ENCODE peak calls at places on chromosomes 4 and X, in ten cellular contexts. E is T-helper 2 cell; J is mesenchymal stem cell; C is activated B cell treated with CpG ODN at 0.5 μM for 24 hours; I is iPS DF 19.7; M is A549; A is activated CD8-positive, alpha-beta memory T cell treated with anti-CD3 and anti-CD28 coated beads for 24 hours; K is AG10803; P is activated CD4-positive, alpha-beta T cell treated with anti-CD3 and anti-CD28 coated beads, Interleukin-2, amount 10 ng/mL, durations not matched to agents 7 days and 5 days; H is iPS-NIHi11. B is an unnamed sample.

GRCh38 chrX:118717703-118718391 is 9.6 kb upstream of the IL13RA1 start:
- DNase-seq in H (no peak), M (no peak), C (no peak), P (no peak), I (no peak), J (no peak), A (no peak), K (no peak), E (no peak), B (no peak)

GRCh38 chr4:84965558-84966381 is 720 bp downstream of the WDFY3 start:
- DNase-seq in A (no peak), E (peak), C (no peak), J (peak), M (peak), I (no peak), P (no peak), H (peak), K (peak), B (no peak)

GRCh38 chr4:147790412-147790811 is 58.5 kb downstream of the ARHGAP10 start:
- DNase-seq in M (no peak), P (no peak), J (no peak), H (no peak), K (no peak), A (no peak), I (no peak), E (no peak), C (no peak), B (no peak)

GRCh38 chr4:10013722-10014121 is 7.6 kb downstream of the SLC2A9 start:
- DNase-seq in J (no peak), K (peak), H (peak), I (peak), M (peak), A (peak), E (peak), C (no peak), P (peak), B (peak)

GRCh38 chr4:8291036-8291682 is 21.6 kb downstream of the HTRA3 start:
- DNase-seq in A (no peak), H (no peak), E (no peak), I (no peak), C (no peak), K (no peak), M (no peak), J (no peak), P (no peak), B (no peak)

GRCh38 chr4:113423631-113424030 is 337.9 kb downstream of the CAMK2D start:
- DNase-seq in C (no peak), P (no peak), I (no peak), K (no peak), J (peak), M (no peak), A (no peak), E (no peak), H (no peak), B (no peak)

GRCh38 chr4:24112466-24112865 is 222.6 kb upstream of the PPARGC1A start:
- DNase-seq in P (no peak), I (no peak), H (no peak), C (no peak), M (no peak), J (no peak), A (no peak), E (no peak), K (no peak), B (no peak)

GRCh38 chr4:5782829-5783476 is 72.0 kb downstream of the EVC start:
- DNase-seq in H (no peak), A (peak), P (no peak), K (no peak), J (no peak), C (no peak), M (no peak), E (no peak), I (no peak), B (no peak)

GRCh38 chr4:185244763-185245162 is 35.4 kb downstream of the SNX25 start:
- DNase-seq in J (peak), K (peak), M (no peak), C (no peak), P (no peak), A (no peak), I (no peak), E (no peak), H (no peak), B (no peak)